ENCODE peak calls at places on chromosomes 5 and 9, in nine cellular contexts. H, U, R, Y, D, E, A, M and N are unnamed samples.

GRCh38 chr5:142156839-142157463 is 48.4 kb downstream of the NDFIP1 start:
- DNase-seq in H (no peak), U (no peak), R (no peak), Y (no peak), D (no peak), E (no peak), A (no peak), M (no peak), N (no peak)

GRCh38 chr5:65961644-65962043 is 35.3 kb downstream of the ERBIN start:
- DNase-seq in H (no peak), U (no peak), R (no peak), Y (peak; percentile 8), D (no peak), E (no peak), A (peak; percentile 76), M (no peak), N (no peak)

GRCh38 chr5:136033848-136034247 is 5.1 kb downstream of the TGFBI start:
- DNase-seq in H (peak; percentile 32), U (no peak), R (no peak), Y (no peak), D (no peak), E (no peak), A (no peak), M (no peak), N (no peak)

GRCh38 chr5:100595152-100595811 is 60.1 kb downstream of the FAM174A start:
- DNase-seq in H (no peak), U (peak; percentile 56), R (no peak), Y (peak; percentile 87), D (peak; percentile 74), E (peak; percentile 22), A (peak; percentile 97), M (no peak), N (no peak)

GRCh38 chr9:95570646-95571045 is 53.9 kb upstream of the PTCH1 start:
- DNase-seq in H (no peak), U (no peak), R (no peak), Y (no peak), D (peak; percentile 29), E (no peak), A (peak; percentile 53), M (no peak), N (no peak)

GRCh38 chr5:91486638-91487037 is 103.5 kb upstream of the ARRDC3 start:
- DNase-seq in H (no peak), U (no peak), R (no peak), Y (peak; percentile 78), D (no peak), E (no peak), A (peak; percentile 15), M (no peak), N (no peak)

GRCh38 chr9:93945400-93946337 is 9.5 kb downstream of the BARX1 start:
- DNase-seq in H (no peak), U (no peak), R (no peak), Y (no peak), D (no peak), E (peak; percentile 29), A (no peak), M (no peak), N (no peak)

GRCh38 chr5:154723740-154724505 is 31.3 kb upstream of the LARP1 start:
- DNase-seq in H (no peak), U (no peak), R (no peak), Y (no peak), D (no peak), E (no peak), A (peak; percentile 52), M (no peak), N (no peak)

GRCh38 chr5:52668544-52669185 is 119.1 kb upstream of the ITGA1 start:
- DNase-seq in H (peak; percentile 62), U (no peak), R (no peak), Y (no peak), D (peak; percentile 34), E (no peak), A (no peak), M (no peak), N (no peak)

GRCh38 chr9:75918154-75918553 is 27.7 kb downstream of the PCSK5 start:
- DNase-seq in H (no peak), U (no peak), R (no peak), Y (no peak), D (no peak), E (no peak), A (no peak), M (no peak), N (no peak)

GRCh38 chr9:72042928-72043327 is 17.5 kb downstream of the C9orf57 start:
- DNase-seq in H (no peak), U (no peak), R (no peak), Y (no peak), D (no peak), E (no peak), A (no peak), M (no peak), N (no peak)

GRCh38 chr5:103867857-103868598 is 305.4 kb upstream of the NUDT12 start:
- DNase-seq in H (no peak), U (no peak), R (no peak), Y (peak; percentile 55), D (peak; percentile 82), E (no peak), A (peak; percentile 81), M (no peak), N (no peak)

GRCh38 chr5:103860327-103860726 is 297.7 kb upstream of the NUDT12 start:
- DNase-seq in H (no peak), U (no peak), R (no peak), Y (no peak), D (no peak), E (no peak), A (no peak), M (no peak), N (no peak)

GRCh38 chr5:103862398-103862797 is 299.8 kb upstream of the NUDT12 start:
- DNase-seq in H (no peak), U (no peak), R (no peak), Y (no peak), D (no peak), E (no peak), A (peak; percentile 60), M (no peak), N (no peak)

GRCh38 chr5:103866169-103866568 is 303.6 kb upstream of the NUDT12 start:
- DNase-seq in H (no peak), U (no peak), R (no peak), Y (peak; percentile 50), D (no peak), E (no peak), A (no peak), M (no peak), N (no peak)
- H3K27me3 ChIP-seq in H (no peaks in the 10 kb centered on the region), U (no peaks in the 10 kb centered on the region), R (no peaks in the 10 kb centered on the region), Y (no peaks in the 10 kb centered on the region), D (no peaks in the 10 kb centered on the region), E (no peaks in the 10 kb centered on the region), A (no peaks in the 10 kb centered on the region), M (no peaks in the 10 kb centered on the region), N (no peaks in the 10 kb centered on the region)

DNA sequence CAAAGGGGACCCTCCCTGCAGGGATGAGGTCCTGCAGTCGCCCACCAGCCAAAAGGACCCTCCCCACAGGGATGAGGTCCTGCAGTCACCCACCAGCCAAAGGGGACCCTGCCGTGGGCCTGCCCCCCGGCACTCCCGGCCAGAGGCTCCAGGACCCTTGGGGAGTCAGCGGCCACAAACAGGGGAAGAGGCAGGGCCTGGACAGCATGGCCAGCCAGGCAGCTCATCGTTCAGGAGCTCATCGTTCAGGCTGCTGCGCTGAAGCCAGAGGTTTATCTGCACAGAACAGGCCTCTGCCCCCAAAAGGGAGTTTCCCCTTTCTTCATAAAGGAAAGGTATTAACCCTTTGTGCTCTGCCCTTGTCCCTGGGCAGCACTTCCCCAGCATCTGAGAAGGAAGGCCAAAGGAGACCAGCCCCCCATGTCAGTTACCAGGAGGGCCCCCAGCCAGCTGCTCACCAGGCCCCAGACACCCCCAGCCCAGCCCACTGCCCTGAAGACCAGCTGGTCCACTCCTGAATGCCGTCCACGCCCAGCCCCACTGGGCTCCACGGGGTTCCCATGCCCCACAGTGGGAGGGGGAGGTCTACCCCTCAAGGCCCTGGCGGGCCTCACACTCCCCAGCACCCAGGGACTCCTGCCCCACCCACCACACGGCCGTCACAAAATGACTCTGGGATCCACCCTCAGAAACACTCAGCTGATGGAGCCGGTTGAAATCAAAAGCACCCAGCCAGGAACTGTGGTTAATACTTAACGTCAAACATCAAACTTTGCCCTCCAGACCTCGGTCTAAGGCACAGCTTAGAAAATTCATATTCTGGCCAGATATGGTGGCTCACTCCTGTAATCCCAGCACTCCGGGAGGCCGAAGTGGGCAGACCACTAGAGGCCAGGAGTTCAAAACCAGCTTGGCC is 6.3 kb downstream of the SLC12A7 start:
- DNase-seq in H (no peak), U (no peak), R (no peak), Y (no peak), D (no peak), E (peak; percentile 92), A (no peak), M (no peak), N (no peak)
- H3K4me3 ChIP-seq in H (no peak overlapping the region), U (no peak overlapping the region), R (no peak overlapping the region), Y (no peak overlapping the region), D (no peak overlapping the region), E (no peak overlapping the region), A (no peak overlapping the region), M (no peak overlapping the region), N (no peak overlapping the region)

GRCh38 chr5:95818181-95819147 is 4.1 kb downstream of the GLRX start:
- DNase-seq in H (peak; percentile 84), U (peak; percentile 37), R (no peak), Y (no peak), D (no peak), E (no peak), A (no peak), M (no peak), N (no peak)

GRCh38 chr5:95817430-95817829 is 5.1 kb downstream of the GLRX start:
- DNase-seq in H (no peak), U (peak; percentile 45), R (peak; percentile 53), Y (peak; percentile 92), D (peak; percentile 86), E (peak; percentile 73), A (peak; percentile 92), M (no peak), N (no peak)

GRCh38 chr5:95815143-95815729 is 7.3 kb downstream of the GLRX start:
- DNase-seq in H (no peak), U (no peak), R (no peak), Y (no peak), D (no peak), E (no peak), A (no peak), M (no peak), N (no peak)

GRCh38 chr5:95816341-95816740 is 6.2 kb downstream of the GLRX start:
- DNase-seq in H (no peak), U (no peak), R (no peak), Y (no peak), D (no peak), E (no peak), A (no peak), M (no peak), N (no peak)

DNA sequence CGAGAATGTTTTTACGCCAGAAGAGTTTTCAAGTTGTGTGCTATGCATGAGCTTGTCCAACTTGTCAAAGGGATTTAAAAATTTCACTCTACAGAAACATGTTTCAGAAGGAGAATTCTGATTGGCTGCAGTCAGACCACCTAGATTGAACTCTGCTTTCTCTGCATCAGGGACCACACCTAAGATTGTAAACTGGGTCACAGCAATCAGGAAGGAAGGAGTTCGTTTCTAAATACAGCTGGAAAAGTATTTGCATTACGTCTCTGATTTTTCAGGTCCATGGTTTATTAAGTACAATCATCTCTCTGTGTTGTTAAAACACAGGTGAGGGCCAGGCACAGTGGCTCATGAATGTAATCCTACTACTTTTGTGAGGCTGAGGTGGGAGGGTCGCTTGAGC is 5.7 kb downstream of the GLRX start:
- DNase-seq in H (no peak), U (no peak), R (no peak), Y (no peak), D (no peak), E (no peak), A (no peak), M (no peak), N (no peak)
- H3K4me1 ChIP-seq in H (peaks cover 81% of the 10 kb centered on the region), U (peaks cover 74% of the 10 kb centered on the region), R (peaks cover 80% of the 10 kb centered on the region), Y (peaks cover 24% of the 10 kb centered on the region), D (peaks cover 40% of the 10 kb centered on the region), E (peaks cover 11% of the 10 kb centered on the region), A (peaks cover 31% of the 10 kb centered on the region), M (no peaks in the 10 kb centered on the region), N (peaks cover 62% of the 10 kb centered on the region)

GRCh38 chr9:130325921-130326320 is 60.4 kb downstream of the HMCN2 start:
- DNase-seq in H (no peak), U (no peak), R (no peak), Y (no peak), D (no peak), E (no peak), A (no peak), M (no peak), N (no peak)
- H3K27me3 ChIP-seq in H (peaks cover 75% of the 10 kb centered on the region), U (peaks cover 18% of the 10 kb centered on the region), R (peaks cover 27% of the 10 kb centered on the region), Y (peaks cover 47% of the 10 kb centered on the region), D (no peaks in the 10 kb centered on the region), E (no peaks in the 10 kb centered on the region), A (peaks cover 24% of the 10 kb centered on the region), M (no peaks in the 10 kb centered on the region), N (no peaks in the 10 kb centered on the region)